ENCODE peak calls at places on chromosomes 2 and 18, in ten cellular contexts. N, K, L, A, V, W, B, Y, Z and U are unnamed samples.

GRCh38 chr2:153222231-153223165 is 256.1 kb downstream of the RPRM start:
- DNase-seq in N (no peak), K (no peak), L (peak; percentile 87), A (no peak), V (no peak), W (no peak), B (no peak), Y (no peak), Z (no peak), U (no peak)

GRCh38 chr2:132560562-132560961 is 109.4 kb downstream of the LYPD1 start:
- DNase-seq in N (no peak), K (peak; percentile 62), L (no peak), A (no peak), V (no peak), W (peak; percentile 77), B (no peak), Y (peak; percentile 22), Z (no peak), U (no peak)

GRCh38 chr2:17429130-17429529 is 89.1 kb downstream of the RAD51AP2 start:
- DNase-seq in N (no peak), K (no peak), L (no peak), A (no peak), V (no peak), W (no peak), B (no peak), Y (no peak), Z (no peak), U (no peak)

GRCh38 chr2:38945372-38945771 is 55.7 kb downstream of the ARHGEF33 start:
- DNase-seq in N (no peak), K (no peak), L (no peak), A (no peak), V (no peak), W (no peak), B (no peak), Y (no peak), Z (no peak), U (no peak)

GRCh38 chr2:191665286-191665685 is 12.7 kb upstream of the NABP1 start:
- DNase-seq in N (no peak), K (no peak), L (no peak), A (no peak), V (no peak), W (peak; percentile 72), B (no peak), Y (no peak), Z (no peak), U (no peak)

GRCh38 chr2:110655701-110656100 is 22.2 kb downstream of the BUB1 start:
- DNase-seq in N (no peak), K (no peak), L (no peak), A (no peak), V (no peak), W (no peak), B (no peak), Y (no peak), Z (no peak), U (no peak)

GRCh38 chr2:52658598-52658997 is 1109.0 kb upstream of the CHAC2 start:
- DNase-seq in N (no peak), K (no peak), L (no peak), A (peak; percentile 44), V (no peak), W (peak; percentile 10), B (no peak), Y (no peak), Z (no peak), U (no peak)

GRCh38 chr2:40343904-40344303 is 108.0 kb downstream of the SLC8A1 start:
- DNase-seq in N (no peak), K (no peak), L (no peak), A (peak; percentile 80), V (no peak), W (peak; percentile 30), B (no peak), Y (no peak), Z (no peak), U (no peak)

GRCh38 chr18:77065221-77065981 is 67.2 kb downstream of the MBP start:
- DNase-seq in N (no peak), K (peak; percentile 53), L (no peak), A (peak; percentile 65), V (no peak), W (peak; percentile 87), B (no peak), Y (no peak), Z (no peak), U (no peak)

GRCh38 chr18:77068321-77068841 is 64.2 kb downstream of the MBP start:
- DNase-seq in N (no peak), K (no peak), L (no peak), A (no peak), V (no peak), W (peak; percentile 60), B (no peak), Y (no peak), Z (peak; percentile 65), U (peak; percentile 60)

GRCh38 chr18:77066101-77066500 is 66.5 kb downstream of the MBP start:
- DNase-seq in N (no peak), K (no peak), L (no peak), A (no peak), V (no peak), W (no peak), B (no peak), Y (no peak), Z (no peak), U (no peak)

GRCh38 chr18:77067315-77068061 is 65.1 kb downstream of the MBP start:
- DNase-seq in N (no peak), K (peak; percentile 72), L (no peak), A (no peak), V (peak; percentile 86), W (peak; percentile 86), B (peak; percentile 79), Y (no peak), Z (no peak), U (peak; percentile 38)

DNA sequence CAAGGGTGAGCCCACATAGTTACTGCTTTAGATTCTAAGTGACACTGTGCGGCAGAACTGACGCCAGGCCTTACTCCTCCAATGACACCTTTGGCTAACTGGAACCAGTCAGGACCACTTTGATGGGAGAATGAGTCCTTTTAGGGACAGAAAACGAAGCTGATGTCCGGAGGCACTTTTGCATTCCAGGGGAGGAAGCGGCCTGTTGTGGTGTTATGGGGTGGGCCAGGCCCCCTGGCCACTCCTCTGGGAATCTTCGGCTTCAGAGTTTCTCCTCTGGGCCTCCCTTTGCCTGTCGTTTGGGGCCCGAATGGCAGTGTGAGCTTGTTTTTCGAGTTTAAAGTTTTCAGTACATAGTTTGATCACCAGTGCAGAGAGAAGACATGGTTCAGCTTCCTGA is 65.9 kb downstream of the MBP start:
- DNase-seq in N (no peak), K (no peak), L (no peak), A (no peak), V (no peak), W (no peak), B (no peak), Y (no peak), Z (no peak), U (no peak)
- H3K4me3 ChIP-seq in N (no peak overlapping the region), K (no peak overlapping the region), L (no peak overlapping the region), A (no peak overlapping the region), V (no peak overlapping the region), W (no peak overlapping the region), B (no peak overlapping the region), Y (no peak overlapping the region), Z (no peak overlapping the region), U (no peak overlapping the region)

GRCh38 chr18:13613099-13613498 is 113.3 kb downstream of the FAM210A start:
- DNase-seq in N (no peak), K (no peak), L (no peak), A (no peak), V (no peak), W (no peak), B (no peak), Y (no peak), Z (no peak), U (no peak)

GRCh38 chr18:13613591-13614317 is 112.6 kb downstream of the FAM210A start:
- DNase-seq in N (no peak), K (no peak), L (no peak), A (no peak), V (no peak), W (no peak), B (no peak), Y (no peak), Z (no peak), U (no peak)

GRCh38 chr18:13611616-13612110 is 114.7 kb downstream of the FAM210A start:
- DNase-seq in N (peak; percentile 17), K (no peak), L (peak; percentile 64), A (no peak), V (peak; percentile 76), W (no peak), B (peak; percentile 89), Y (no peak), Z (peak; percentile 11), U (no peak)

GRCh38 chr18:13611058-13611615 is 115.2 kb downstream of the FAM210A start:
- DNase-seq in N (peak; percentile 24), K (no peak), L (peak; percentile 52), A (no peak), V (peak; percentile 81), W (no peak), B (peak; percentile 80), Y (no peak), Z (peak; percentile 27), U (no peak)

DNA sequence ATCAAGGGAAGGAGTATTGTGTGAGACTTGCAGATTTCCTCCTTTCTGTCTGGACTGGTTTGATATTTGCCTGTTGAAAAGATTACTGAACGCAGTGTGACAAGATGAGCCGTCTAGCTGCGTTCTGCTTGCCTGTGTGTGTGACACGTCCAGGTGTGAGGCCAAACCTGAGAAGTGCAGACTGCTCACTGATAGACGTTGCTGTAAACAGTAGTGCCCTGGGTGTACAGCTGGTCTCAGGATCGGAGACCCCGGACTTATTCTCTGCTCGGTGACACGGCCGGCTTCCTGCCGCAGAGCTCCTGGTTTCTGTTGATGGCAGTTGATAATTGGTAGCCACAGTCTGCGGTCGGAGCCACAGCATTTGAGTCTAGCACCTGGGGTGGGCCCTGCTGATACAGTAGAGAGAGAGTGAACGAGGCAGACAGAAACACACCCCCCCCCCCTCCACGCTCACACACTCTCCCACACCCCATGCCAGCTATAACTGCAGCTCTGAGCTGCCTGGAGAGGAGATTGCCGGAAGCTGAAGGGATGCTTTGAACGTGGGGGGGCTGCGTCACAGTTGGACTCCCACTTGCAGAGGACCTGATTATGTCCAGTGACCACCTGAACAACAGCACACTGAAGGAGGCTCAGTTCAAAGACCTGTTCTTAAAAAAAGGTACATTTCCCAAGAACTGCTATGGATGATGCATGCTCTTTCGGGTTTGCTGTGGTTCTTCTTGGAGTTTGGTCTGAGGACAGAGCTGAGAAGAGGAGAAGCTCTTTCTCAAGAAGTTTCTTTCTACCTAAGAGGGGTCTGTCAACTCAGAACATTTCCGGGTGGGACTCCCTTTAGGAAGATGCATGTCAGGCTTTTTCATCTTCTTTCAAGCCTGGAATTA is 114.0 kb downstream of the FAM210A start:
- DNase-seq in N (no peak), K (peak; percentile 44), L (peak; percentile 67), A (no peak), V (no peak), W (no peak), B (no peak), Y (no peak), Z (peak; percentile 64), U (peak; percentile 74)
- H3K4me3 ChIP-seq in N (no peak overlapping the region), K (peak overlapping the region; percentile 38), L (no peak overlapping the region), A (peak overlapping the region; percentile 42), V (peak overlapping the region; percentile 52), W (no peak overlapping the region), B (peak overlapping the region; percentile 46), Y (no peak overlapping the region), Z (peak overlapping the region; percentile 36), U (peak overlapping the region; percentile 70)

DNA sequence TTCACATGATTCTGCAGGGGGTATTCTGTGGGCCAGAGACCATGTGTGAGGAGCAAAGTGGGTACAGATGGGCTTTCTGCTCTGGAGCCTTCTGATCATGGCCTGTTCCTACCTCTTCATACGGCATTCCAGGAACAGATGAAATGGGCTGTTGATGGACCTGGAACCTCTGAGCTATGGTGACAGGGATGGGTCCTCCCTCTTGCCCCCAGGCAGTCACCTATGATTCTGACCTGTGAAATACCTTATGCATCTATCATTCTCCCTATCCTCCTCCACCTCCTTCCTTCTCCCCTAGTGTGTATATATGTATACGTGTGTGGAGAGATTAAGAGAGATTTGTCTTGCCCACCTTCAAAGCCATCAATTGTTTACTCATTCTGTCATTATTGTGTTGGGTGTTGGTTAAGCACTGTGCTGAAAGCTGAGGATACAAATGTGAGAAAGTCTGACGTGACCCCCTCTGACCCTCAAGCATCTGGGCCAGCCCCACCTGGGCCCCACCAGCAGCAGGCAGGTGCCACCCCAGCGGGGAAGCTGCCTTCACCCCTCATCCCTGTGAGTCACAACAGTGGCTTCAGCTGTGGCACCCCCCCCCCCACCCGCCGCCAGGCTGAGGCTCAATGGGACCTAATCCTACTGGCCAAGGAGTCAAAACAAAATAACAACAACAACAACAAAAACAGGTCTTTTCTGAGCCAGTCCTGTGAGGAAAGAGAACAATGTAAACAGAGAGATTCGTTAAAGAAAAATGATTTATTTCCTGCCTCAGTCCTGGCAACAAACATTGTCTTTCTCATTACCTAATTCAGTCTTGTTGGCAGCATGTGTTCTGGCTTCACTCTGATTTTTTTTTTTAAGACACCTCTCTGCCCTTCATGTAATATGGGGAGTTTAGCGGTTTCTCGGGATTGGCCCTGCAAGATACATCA is 103.8 kb upstream of the CDC42EP3 start:
- DNase-seq in N (no peak), K (no peak), L (no peak), A (no peak), V (no peak), W (peak; percentile 28), B (no peak), Y (no peak), Z (no peak), U (no peak)
- H3K4me3 ChIP-seq in N (no peak overlapping the region), K (no peak overlapping the region), L (no peak overlapping the region), A (no peak overlapping the region), V (no peak overlapping the region), W (no peak overlapping the region), B (no peak overlapping the region), Y (no peak overlapping the region), Z (no peak overlapping the region), U (no peak overlapping the region)

GRCh38 chr2:160270571-160271113 is 70.6 kb upstream of the ITGB6 start:
- DNase-seq in N (no peak), K (peak; percentile 31), L (peak; percentile 15), A (no peak), V (no peak), W (no peak), B (peak; percentile 60), Y (no peak), Z (no peak), U (no peak)

GRCh38 chr2:160268382-160268781 is 68.3 kb upstream of the ITGB6 start:
- DNase-seq in N (no peak), K (no peak), L (no peak), A (no peak), V (no peak), W (no peak), B (no peak), Y (no peak), Z (no peak), U (no peak)

GRCh38 chr2:160269803-160270570 is 69.9 kb upstream of the ITGB6 start:
- DNase-seq in N (peak; percentile 87), K (peak; percentile 79), L (peak; percentile 76), A (peak; percentile 54), V (peak; percentile 94), W (no peak), B (peak; percentile 97), Y (peak; percentile 85), Z (peak; percentile 63), U (peak; percentile 84)

GRCh38 chr2:160269365-160269764 is 69.3 kb upstream of the ITGB6 start:
- DNase-seq in N (no peak), K (no peak), L (no peak), A (no peak), V (no peak), W (no peak), B (no peak), Y (no peak), Z (no peak), U (no peak)

DNA sequence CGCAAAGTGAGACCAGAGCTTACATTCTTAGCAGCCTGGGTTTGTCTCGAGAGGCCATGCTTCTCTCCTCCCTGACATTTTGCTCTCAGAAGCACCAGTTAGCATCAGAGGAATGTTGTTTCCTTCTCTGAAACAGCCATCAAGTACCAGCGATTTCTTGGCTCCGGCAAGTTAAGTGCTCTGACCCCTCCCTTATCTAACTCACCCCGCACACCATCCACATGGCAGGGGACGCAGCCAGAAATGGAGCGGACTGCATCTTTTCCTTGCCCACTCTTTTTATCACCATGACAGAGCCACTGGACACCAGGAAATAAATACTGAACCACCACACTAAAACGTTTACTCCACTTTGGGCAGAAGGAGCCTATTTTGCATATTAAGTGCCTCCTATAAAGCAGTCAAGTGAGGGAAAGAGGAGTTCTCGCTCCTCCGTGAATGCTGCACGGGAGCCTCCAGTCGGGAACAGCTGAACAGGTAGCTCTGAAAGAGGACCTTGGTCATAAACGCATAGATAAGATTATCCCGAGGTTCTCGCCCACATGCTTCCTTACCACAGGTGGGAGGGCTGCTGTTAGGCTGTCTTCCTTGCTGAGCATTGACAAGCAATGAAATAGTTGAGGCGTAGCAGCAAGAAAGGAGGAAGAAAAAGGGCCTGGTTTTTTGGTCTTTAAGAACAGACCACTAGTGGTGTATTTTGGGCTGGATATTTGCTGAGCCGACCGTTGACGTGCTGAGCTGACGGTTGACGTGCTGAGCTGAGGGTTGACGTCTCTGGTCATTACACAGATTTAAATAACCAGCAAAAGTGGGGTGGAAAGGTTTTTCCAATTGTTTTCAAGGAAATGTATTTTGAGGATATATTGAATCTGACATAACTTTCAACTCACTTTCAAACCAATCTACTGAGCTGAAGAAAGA is 71.4 kb upstream of the ITGB6 start:
- DNase-seq in N (peak; percentile 15), K (no peak), L (no peak), A (no peak), V (no peak), W (no peak), B (peak; percentile 74), Y (peak; percentile 39), Z (no peak), U (no peak)
- H3K4me3 ChIP-seq in N (no peak overlapping the region), K (peak overlapping the region; percentile 50), L (no peak overlapping the region), A (no peak overlapping the region), V (peak overlapping the region; percentile 61), W (no peak overlapping the region), B (peak overlapping the region; percentile 47), Y (no peak overlapping the region), Z (no peak overlapping the region), U (no peak overlapping the region)